ENCODE peak calls at places on chromosome 12, in four cellular contexts. One of them, this sample, is unnamed.
A peak's percentile ranks its signal among the peaks of the same experiment; 100 is the strongest.

GRCh38 chr12:40178701-40179100 is 46.1 kb upstream of the LRRK2 start:
- DNase-seq in GM13976: no peak
- DNase-seq in nucleus accumbens: no peak
- DNase-seq in anterior cingulate cortex: no peak
- DNase-seq in this sample: no peak

GRCh38 chr12:61367281-61367785 is 892.9 kb upstream of the USP15 start:
- DNase-seq in anterior cingulate cortex: no peak
- DNase-seq in nucleus accumbens: no peak
- DNase-seq in GM13976: no peak
- DNase-seq in this sample: no peak

GRCh38 chr12:10896854-10897253 is 12.5 kb downstream of the TAS2R13 start:
- DNase-seq in GM13976: no peak
- DNase-seq in nucleus accumbens: no peak
- DNase-seq in anterior cingulate cortex: no peak
- DNase-seq in this sample: no peak

GRCh38 chr12:122947352-122947792 is 18.9 kb downstream of the ABCB9 start:
- DNase-seq in anterior cingulate cortex: no peak
- DNase-seq in nucleus accumbens: no peak
- DNase-seq in GM13976: no peak
- DNase-seq in this sample: no peak

GRCh38 chr12:98456583-98457573 is 58.5 kb upstream of the TMPO start:
- DNase-seq in anterior cingulate cortex: no peak
- DNase-seq in nucleus accumbens: no peak
- DNase-seq in GM13976: peak; percentile 41
- DNase-seq in this sample: no peak

GRCh38 chr12:100703337-100703736 is 91.2 kb upstream of the ANO4 start:
- DNase-seq in anterior cingulate cortex: no peak
- DNase-seq in nucleus accumbens: no peak
- DNase-seq in GM13976: no peak
- DNase-seq in this sample: no peak

GRCh38 chr12:110367209-110367864 is 36.2 kb downstream of the ANAPC7 start:
- DNase-seq in GM13976: no peak
- DNase-seq in nucleus accumbens: no peak
- DNase-seq in anterior cingulate cortex: no peak
- DNase-seq in this sample: no peak

GRCh38 chr12:122894173-122895121 is 1.5 kb downstream of the VPS37B start:
- DNase-seq in anterior cingulate cortex: no peak
- DNase-seq in GM13976: no peak
- DNase-seq in nucleus accumbens: peak; percentile 35
- DNase-seq in this sample: peak; percentile 54

GRCh38 chr12:107610030-107610859 is 75.4 kb upstream of the PWP1 start:
- DNase-seq in GM13976: peak; percentile 56
- DNase-seq in anterior cingulate cortex: no peak
- DNase-seq in nucleus accumbens: peak; percentile 3
- DNase-seq in this sample: peak; percentile 45

GRCh38 chr12:106841471-106842302 is 67.2 kb downstream of the RIC8B start:
- DNase-seq in GM13976: peak; percentile 58
- DNase-seq in anterior cingulate cortex: peak; percentile 13
- DNase-seq in nucleus accumbens: peak; percentile 3
- DNase-seq in this sample: peak; percentile 55

GRCh38 chr12:25295361-25295760 is 44.6 kb upstream of the KRAS start:
- DNase-seq in anterior cingulate cortex: no peak
- DNase-seq in GM13976: no peak
- DNase-seq in nucleus accumbens: no peak
- DNase-seq in this sample: no peak

GRCh38 chr12:46516933-46517578 is 144.5 kb upstream of the SLC38A2 start:
- DNase-seq in anterior cingulate cortex: no peak
- DNase-seq in GM13976: peak; percentile 58
- DNase-seq in nucleus accumbens: no peak
- DNase-seq in this sample: peak; percentile 74

GRCh38 chr12:98645572-98646067 is 530 bp downstream of the APAF1 start:
- DNase-seq in nucleus accumbens: peak; percentile 57
- DNase-seq in GM13976: no peak
- DNase-seq in anterior cingulate cortex: no peak
- DNase-seq in this sample: peak; percentile 13

GRCh38 chr12:98698603-98699463 is 53.7 kb downstream of the APAF1 start:
- DNase-seq in nucleus accumbens: peak; percentile 67
- DNase-seq in GM13976: peak; percentile 48
- DNase-seq in anterior cingulate cortex: peak; percentile 50
- DNase-seq in this sample: peak; percentile 74

GRCh38 chr12:94195483-94195882 is 47.1 kb downstream of the PLXNC1 start:
- DNase-seq in nucleus accumbens: no peak
- DNase-seq in GM13976: no peak
- DNase-seq in anterior cingulate cortex: no peak
- DNase-seq in this sample: no peak